ENCODE peak calls at places on chromosomes 12 and 14, in eight cellular contexts. I, Q, L, E, J, F, Y and O are unnamed samples.

GRCh38 chr12:108530141-108530540 is 15.1 kb downstream of the FICD start:
- DNase-seq in Q (no peak), E (peak), F (no peak), L (no peak), Y (no peak), I (no peak), J (no peak), O (no peak)

GRCh38 chr12:113246478-113247122 is 25.3 kb downstream of the TPCN1 start:
- DNase-seq in J (no peak), L (no peak), Y (no peak), E (no peak), F (peak), I (no peak), Q (no peak), O (no peak)

GRCh38 chr14:59118171-59118570 is 70.3 kb upstream of the DAAM1 start:
- DNase-seq in Y (no peak), E (no peak), L (no peak), J (no peak), I (no peak), F (no peak), Q (no peak), O (no peak)

GRCh38 chr14:90642239-90642717 is 174.0 kb downstream of the TTC7B start:
- DNase-seq in J (peak), L (peak), F (peak), I (no peak), Y (no peak), E (no peak), Q (no peak), O (no peak)

GRCh38 chr12:111757361-111758119 is 9.2 kb upstream of the ALDH2 start:
- DNase-seq in I (peak), E (peak), L (peak), Q (no peak), Y (no peak), J (peak), F (no peak), O (no peak)

GRCh38 chr12:40054554-40055226 is 51.2 kb downstream of the SLC2A13 start:
- DNase-seq in I (no peak), L (peak), E (peak), Y (no peak), F (no peak), J (no peak), Q (no peak), O (peak)

GRCh38 chr12:55899035-55899434 is 28.7 kb downstream of the PYM1 start:
- DNase-seq in F (no peak), Q (no peak), L (peak), I (no peak), Y (no peak), J (no peak), E (peak), O (no peak)

GRCh38 chr14:105389976-105390848 is 8.1 kb upstream of the TEX22 start:
- DNase-seq in Q (no peak), Y (peak), I (no peak), F (no peak), E (no peak), L (no peak), J (no peak), O (no peak)

GRCh38 chr14:69684461-69685183 is 73.2 kb downstream of the SUSD6 start:
- DNase-seq in E (no peak), L (no peak), Q (no peak), Y (no peak), F (no peak), I (no peak), J (peak), O (no peak)

GRCh38 chr14:50944647-50945413 is 547 bp upstream of the PYGL start:
- DNase-seq in Y (no peak), I (peak), E (no peak), F (no peak), J (peak), L (peak), Q (no peak), O (no peak)

GRCh38 chr12:46886541-46887041 is 60.8 kb upstream of the SLC38A4 start:
- DNase-seq in Y (no peak), E (peak), F (no peak), Q (peak), J (no peak), I (no peak), L (peak), O (no peak)

GRCh38 chr12:87363497-87364084 is 665.6 kb downstream of the C12orf50 start:
- DNase-seq in E (no peak), L (no peak), I (no peak), F (no peak), J (no peak), Q (no peak), Y (no peak), O (no peak)

GRCh38 chr12:56677680-56678079 is 10.4 kb downstream of the PTGES3 start:
- DNase-seq in E (no peak), J (no peak), Y (peak), I (peak), Q (no peak), L (no peak), F (no peak), O (no peak)

GRCh38 chr12:75644472-75645072 is 133.2 kb upstream of the KRR1 start:
- DNase-seq in F (no peak), J (no peak), Q (no peak), I (no peak), E (no peak), Y (no peak), L (no peak), O (no peak)

GRCh38 chr12:51174501-51174900 is 1.6 kb upstream of the TFCP2 start:
- DNase-seq in F (no peak), J (no peak), I (no peak), E (no peak), Y (no peak), Q (no peak), L (no peak), O (no peak)

GRCh38 chr12:51177897-51178296 is 5.0 kb upstream of the TFCP2 start:
- DNase-seq in L (no peak), E (no peak), F (no peak), Q (no peak), J (no peak), I (no peak), Y (no peak), O (no peak)

GRCh38 chr12:51172515-51173431 is at the start of gene TFCP2:
- DNase-seq in Y (peak), L (peak), F (peak), Q (peak), E (peak), J (peak), I (peak), O (peak)

GRCh38 chr12:51171884-51172514 is 936 bp downstream of the TFCP2 start:
- DNase-seq in L (peak), Y (no peak), J (no peak), F (peak), E (peak), I (peak), Q (no peak), O (no peak)
- TF ChIP-seq CTCF in L (no peak), Y (no peak), J (no peak), F (no peak), E (no peak), I (no peak), Q (no peak), O (no peak)

GRCh38 chr12:41073633-41074576 is 114.2 kb upstream of the PDZRN4 start:
- DNase-seq in J (no peak), Q (no peak), I (no peak), L (no peak), E (no peak), F (no peak), Y (peak), O (no peak)
- TF ChIP-seq CTCF in J (no peak), Q (no peak), I (no peak), L (no peak), E (no peak), F (no peak), Y (no peak), O (no peak)

DNA sequence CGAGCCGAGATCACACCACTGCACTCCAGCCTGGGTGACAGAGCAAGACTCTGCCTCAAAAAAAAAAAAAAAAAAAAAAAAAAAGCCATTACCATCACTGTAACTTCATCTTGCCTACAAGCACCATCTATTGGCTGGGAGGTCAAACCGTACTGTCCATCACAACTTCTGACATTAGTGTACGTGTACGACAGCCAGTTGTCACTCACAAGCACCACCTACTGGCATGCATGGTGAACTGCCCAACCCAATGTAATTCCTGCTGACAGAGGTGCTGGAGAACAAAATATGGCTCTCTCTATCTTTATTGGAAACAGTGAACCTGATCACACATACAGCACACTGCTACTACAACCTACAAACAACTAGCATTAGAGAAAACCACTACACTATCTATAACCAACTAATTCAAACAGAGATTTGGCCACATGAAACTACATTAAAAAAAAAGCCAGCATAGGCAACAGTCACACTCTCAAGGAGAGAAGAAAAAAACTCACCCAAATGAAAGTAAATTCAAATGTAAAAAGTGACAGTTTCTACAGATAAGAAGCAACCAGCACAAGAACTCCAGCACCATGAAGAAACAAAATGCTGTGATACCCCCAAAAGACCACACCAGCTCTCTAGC is 82.3 kb downstream of the PUS7L start:
- DNase-seq in L (peak), Y (peak), F (peak), Q (no peak), J (no peak), E (no peak), I (peak), O (no peak)
- TF ChIP-seq CTCF in L (peak), Y (peak), F (peak), Q (peak), J (no peak), E (peak), I (peak), O (peak)

GRCh38 chr12:26162905-26163304 is 32.5 kb upstream of the SSPN start:
- DNase-seq in I (peak), Q (no peak), F (no peak), J (no peak), Y (no peak), L (no peak), E (no peak), O (no peak)
- TF ChIP-seq CTCF in I (no peak), Q (no peak), F (no peak), J (no peak), Y (no peak), L (no peak), E (no peak), O (no peak)

GRCh38 chr12:132194056-132194455 is 49.8 kb downstream of the NOC4L start:
- DNase-seq in Y (no peak), L (no peak), I (no peak), J (no peak), Q (no peak), E (no peak), F (peak), O (no peak)
- TF ChIP-seq CTCF in Y (peak), L (peak), I (no peak), J (no peak), Q (peak), E (no peak), F (peak), O (no peak)

GRCh38 chr14:81302613-81303012 is 81.9 kb upstream of the GTF2A1 start:
- DNase-seq in Y (no peak), J (no peak), L (no peak), I (no peak), E (no peak), F (no peak), Q (no peak), O (no peak)
- TF ChIP-seq CTCF in Y (no peak), J (no peak), L (no peak), I (no peak), E (no peak), F (peak), Q (no peak), O (no peak)

GRCh38 chr12:93990832-93991748 is 157.3 kb upstream of the PLXNC1 start:
- DNase-seq in E (peak), F (peak), Q (no peak), I (no peak), Y (no peak), J (peak), L (peak), O (no peak)
- TF ChIP-seq CTCF in E (peak), F (no peak), Q (peak), I (no peak), Y (no peak), J (no peak), L (peak), O (peak)

GRCh38 chr12:96401061-96401871 is 1.0 kb upstream of the CDK17 start:
- DNase-seq in L (peak), E (peak), J (no peak), Y (peak), Q (peak), I (peak), F (no peak), O (no peak)

GRCh38 chr12:96398422-96399080 is 1.7 kb downstream of the CDK17 start:
- DNase-seq in J (no peak), E (no peak), F (no peak), Q (no peak), L (peak), I (peak), Y (peak), O (no peak)

GRCh38 chr12:96399081-96399918 is 939 bp downstream of the CDK17 start:
- DNase-seq in F (peak), Q (no peak), Y (peak), E (peak), L (peak), J (peak), I (peak), O (no peak)

GRCh38 chr12:96400631-96401060 is 407 bp upstream of the CDK17 start:
- DNase-seq in F (no peak), L (peak), E (no peak), I (peak), Y (no peak), J (no peak), Q (no peak), O (no peak)

DNA sequence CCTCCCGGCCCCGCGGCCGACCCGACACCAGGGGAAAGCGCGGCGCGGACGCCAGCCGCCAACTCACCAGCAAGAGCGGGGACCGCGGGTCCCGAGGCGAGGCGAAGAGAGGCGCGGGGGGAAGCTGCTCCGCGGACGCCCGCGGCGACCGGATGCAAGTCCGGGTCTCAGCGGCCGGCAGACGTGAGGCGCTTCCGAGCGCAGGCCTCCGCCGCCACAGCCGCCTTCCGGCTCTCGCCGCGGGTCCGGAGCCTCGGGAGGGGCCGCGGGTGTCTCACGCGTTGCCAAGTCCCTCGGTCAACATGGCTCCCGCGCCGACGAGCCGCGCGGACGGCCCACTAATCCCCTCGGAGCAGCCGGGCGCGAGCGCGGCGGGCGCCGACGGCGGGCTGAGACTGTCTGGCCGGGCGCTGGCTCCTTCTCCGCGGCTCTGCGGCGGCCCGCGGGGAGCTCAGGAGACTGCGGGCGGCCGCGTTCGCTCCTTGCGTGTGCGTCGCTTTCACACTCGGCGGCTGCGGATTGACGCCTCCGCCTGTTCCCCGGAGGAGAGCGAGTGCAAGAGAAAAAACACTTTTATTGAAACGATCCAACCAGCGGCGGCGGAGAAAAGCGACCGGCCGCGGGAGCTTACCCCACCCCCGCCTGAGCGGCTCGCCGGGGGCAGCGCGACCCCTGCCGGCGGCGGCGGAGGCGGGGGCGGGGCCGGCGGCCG is at the start of gene CDK17:
- DNase-seq in L (peak), I (peak), E (peak), Q (no peak), Y (peak), F (peak), J (peak), O (peak)
- TF ChIP-seq CTCF in L (no peak), I (peak), E (peak), Q (no peak), Y (peak), F (no peak), J (no peak), O (peak)